ENCODE peak calls at places on chromosome 11, in seven cellular contexts. W is NCI-H2227 treated with DMSO at 0.1 percent for 48 hours, C is H7, T is pons, Z is DND-41, B is aorta, Q is neuronal stem cell. S is an unnamed sample.

GRCh38 chr11:120996973-120997372 is 26.9 kb upstream of the TBCEL start:
- DNase-seq in W (no peak), C (no peak), T (no peak), Z (no peak), B (no peak), Q (no peak), S (no peak)

GRCh38 chr11:118443590-118444218 is 7.4 kb downstream of the KMT2A start:
- DNase-seq in W (no peak), C (no peak), T (no peak), Z (no peak), B (no peak), Q (no peak), S (no peak)

GRCh38 chr11:64580387-64580786 is 10.6 kb upstream of the SLC22A12 start:
- DNase-seq in W (no peak), C (no peak), T (no peak), Z (no peak), B (peak; percentile 37), Q (no peak), S (no peak)

GRCh38 chr11:132142554-132142953 is 772.1 kb downstream of the NTM start:
- DNase-seq in W (no peak), C (no peak), T (no peak), Z (no peak), B (no peak), Q (no peak), S (no peak)

GRCh38 chr11:11250470-11250869 is 102.6 kb downstream of the CSNK2A3 start:
- DNase-seq in W (no peak), C (no peak), T (no peak), Z (no peak), B (no peak), Q (no peak), S (no peak)

GRCh38 chr11:110182886-110183285 is 89.7 kb downstream of the ZC3H12C start:
- DNase-seq in W (no peak), C (no peak), T (no peak), Z (no peak), B (no peak), Q (no peak), S (no peak)

GRCh38 chr11:6497069-6497839 is at the start of gene DNHD1:
- DNase-seq in W (no peak), C (peak; percentile 89), T (no peak), Z (no peak), B (no peak), Q (no peak), S (no peak)

GRCh38 chr11:9895016-9895415 is 231.1 kb downstream of the SWAP70 start:
- DNase-seq in W (no peak), C (no peak), T (no peak), Z (no peak), B (no peak), Q (no peak), S (no peak)

S was measured in CD8-positive, alpha-beta memory T cell.